ENCODE peak calls at places on chromosome 9, in four cellular contexts. X is PC-3, G is mesenchymal stem cell, W is K562. F is an unnamed sample.

GRCh38 chr9:110880123-110880522 is 158.1 kb downstream of the LPAR1 start:
- DNase-seq in X (no peak), G (peak), W (no peak), F (no peak)

GRCh38 chr9:79719989-79720388 is 148.2 kb downstream of the TLE4 start:
- DNase-seq in X (no peak), G (no peak), W (no peak), F (no peak)

GRCh38 chr9:110659891-110660541 is 8.6 kb upstream of the MUSK start:
- DNase-seq in X (peak), G (peak), W (no peak), F (no peak)

GRCh38 chr9:68508547-68508946 is 32.1 kb downstream of the TMEM252 start:
- DNase-seq in X (no peak), G (peak), W (peak), F (no peak)

GRCh38 chr9:22337261-22337660 is 109.4 kb upstream of the DMRTA1 start:
- DNase-seq in X (no peak), G (no peak), W (no peak), F (no peak)

GRCh38 chr9:124428751-124429529 is 13.7 kb upstream of the PSMB7 start:
- DNase-seq in X (no peak), G (no peak), W (no peak), F (no peak)

GRCh38 chr9:137717776-137718327 is 99.0 kb downstream of the EHMT1 start:
- DNase-seq in X (no peak), G (no peak), W (no peak), F (no peak)

GRCh38 chr9:37005517-37006140 is 28.4 kb downstream of the PAX5 start:
- DNase-seq in X (no peak), G (no peak), W (no peak), F (no peak)

GRCh38 chr9:86141843-86142242 is 42.5 kb upstream of the GOLM1 start:
- DNase-seq in X (peak), G (no peak), W (no peak), F (no peak)

GRCh38 chr9:70856411-70856810 is 265.0 kb downstream of the TRPM3 start:
- DNase-seq in X (no peak), G (no peak), W (no peak), F (no peak)

GRCh38 chr9:94829380-94830070 is 103.0 kb downstream of the AOPEP start:
- DNase-seq in X (no peak), G (no peak), W (no peak), F (no peak)

GRCh38 chr9:134619456-134619982 is 22.1 kb upstream of the COL5A1 start:
- DNase-seq in X (no peak), G (no peak), W (no peak), F (no peak)

GRCh38 chr9:135517407-135517822 is 3.8 kb upstream of the LCN1 start:
- DNase-seq in X (no peak), G (no peak), W (no peak), F (no peak)

GRCh38 chr9:127102176-127102575 is 20.3 kb downstream of the ANGPTL2 start:
- DNase-seq in X (no peak), G (no peak), W (no peak), F (no peak)
- H3K4me2 ChIP-seq in X (no peak), G (no peak), W (no peak), F (no peak)

GRCh38 chr9:4937436-4937835 is 47.6 kb upstream of the JAK2 start:
- DNase-seq in X (no peak), G (peak), W (no peak), F (no peak)

GRCh38 chr9:4934976-4935672 is 49.9 kb upstream of the JAK2 start:
- DNase-seq in X (no peak), G (no peak), W (no peak), F (no peak)

GRCh38 chr9:4936277-4936676 is 48.8 kb upstream of the JAK2 start:
- DNase-seq in X (no peak), G (no peak), W (no peak), F (no peak)

GRCh38 chr9:4936823-4937222 is 48.2 kb upstream of the JAK2 start:
- DNase-seq in X (no peak), G (no peak), W (no peak), F (no peak)

DNA sequence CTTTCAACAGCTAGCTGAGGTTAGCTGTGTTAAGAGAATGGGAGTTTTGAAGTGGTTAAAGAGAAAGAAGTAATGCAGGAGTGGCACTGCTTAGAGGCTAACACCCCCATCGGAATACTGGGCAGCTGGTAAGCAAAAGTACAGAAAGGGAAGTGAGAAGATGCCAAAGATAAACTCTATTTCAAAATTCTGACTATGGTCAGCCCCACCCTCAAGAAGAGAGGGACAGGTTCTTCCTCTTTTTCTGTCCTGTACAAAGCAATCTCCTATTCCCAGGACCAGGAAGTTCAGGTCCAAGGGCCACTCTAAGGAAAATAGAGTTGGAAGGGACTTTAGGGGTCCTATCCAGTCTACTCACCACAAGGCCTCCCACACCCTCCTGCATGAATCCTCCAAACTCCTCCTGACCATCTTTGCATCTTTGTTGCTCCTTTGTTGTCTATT is 45.9 kb upstream of the JAK2 start:
- DNase-seq in X (no peak), G (no peak), W (no peak), F (no peak)
- H3K4me3 ChIP-seq in X (no peak), G (no peak), W (no peak), F (no peak)

DNA sequence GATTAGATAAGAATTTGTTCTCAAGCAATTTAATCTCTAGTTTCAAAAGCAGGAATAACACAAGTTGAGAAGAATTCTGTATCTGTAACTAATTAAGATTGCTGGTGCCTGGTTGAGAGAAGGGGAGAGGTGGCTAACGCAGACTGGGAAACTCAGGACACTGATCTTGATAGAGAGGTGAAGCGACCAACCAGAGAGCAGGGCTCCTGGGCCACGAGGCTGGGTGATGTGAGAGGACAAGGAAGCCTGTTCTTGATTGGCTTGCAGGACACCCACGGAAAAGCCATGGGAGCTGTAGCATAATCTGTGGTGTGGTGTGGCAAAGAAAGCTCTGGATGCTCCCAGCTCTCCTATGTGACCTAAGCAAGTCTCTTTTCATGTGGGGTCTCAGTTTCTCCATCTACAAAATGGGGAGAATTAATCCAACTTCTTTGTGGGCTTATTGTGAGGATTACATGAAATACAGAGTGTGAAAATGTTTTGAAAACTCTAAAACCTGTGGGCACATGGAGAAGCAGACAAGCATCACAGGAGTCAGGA is 594.1 kb upstream of the BRINP1 start:
- DNase-seq in X (no peak), G (peak), W (no peak), F (no peak)
- H3K4me2 ChIP-seq in X (no peak), G (no peak), W (no peak), F (no peak)

GRCh38 chr9:125761685-125762084 is 14.5 kb downstream of the PBX3 start:
- DNase-seq in X (no peak), G (no peak), W (no peak), F (no peak)
- H3K4me3 ChIP-seq in X (no peak), G (no peak), W (no peak), F (no peak)

DNA sequence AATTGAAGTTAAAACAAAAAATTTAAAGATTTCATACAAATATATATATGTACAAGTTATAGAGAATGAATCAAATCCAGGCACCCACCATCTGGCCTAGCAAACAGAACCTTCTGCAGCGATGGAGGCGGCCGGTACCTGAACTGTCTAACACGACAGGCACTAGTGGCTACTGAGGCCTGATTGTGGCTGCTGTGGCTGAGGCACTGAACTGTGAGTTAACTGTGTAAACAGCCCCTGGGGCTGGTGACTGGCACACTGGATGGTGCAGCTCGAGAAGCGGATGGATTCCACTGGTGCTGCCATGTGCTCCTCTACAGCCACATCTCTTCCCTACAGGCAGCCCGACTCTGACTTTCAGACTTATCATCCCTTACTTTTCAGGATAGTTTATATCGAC is 82.4 kb downstream of the RAPGEF1 start:
- DNase-seq in X (peak), G (no peak), W (no peak), F (peak)
- H3K4me2 ChIP-seq in X (peak), G (no peak), W (no peak), F (peak)